ENCODE peak calls at places on chromosomes 16 and 17, in four cellular contexts. F is IMR-90, K is mesenchymal stem cell, M is H9. E is an unnamed sample.

GRCh38 chr16:86044881-86045600 is 146.1 kb downstream of the IRF8 start:
- DNase-seq in F (no peak), K (no peak), M (no peak), E (no peak)

GRCh38 chr16:57998484-57998883 is 2.0 kb downstream of the ZNF319 start:
- DNase-seq in F (no peak), K (peak; percentile 28), M (peak; percentile 81), E (peak; percentile 76)

GRCh38 chr16:76265434-76266045 is 11.7 kb upstream of the CNTNAP4 start:
- DNase-seq in F (peak; percentile 1), K (peak; percentile 49), M (peak; percentile 76), E (peak; percentile 36)

GRCh38 chr17:35998018-35998545 is 3.3 kb downstream of the CCL15 start:
- DNase-seq in F (no peak), K (no peak), M (peak; percentile 21), E (no peak)

GRCh38 chr17:72136692-72137550 is 16.1 kb downstream of the SOX9 start:
- DNase-seq in F (peak; percentile 85), K (no peak), M (no peak), E (no peak)

GRCh38 chr16:11955713-11956123 is 9.3 kb upstream of the TNFRSF17 start:
- DNase-seq in F (peak; percentile 98), K (peak; percentile 97), M (no peak), E (peak; percentile 94)

GRCh38 chr16:73068546-73069401 is 20.8 kb upstream of the ZFHX3 start:
- DNase-seq in F (peak; percentile 99), K (peak; percentile 97), M (no peak), E (peak; percentile 52)

GRCh38 chr17:6603746-6604325 is 36.7 kb downstream of the KIAA0753 start:
- DNase-seq in F (peak; percentile 30), K (no peak), M (no peak), E (no peak)

GRCh38 chr16:87924041-87924851 is 12.1 kb downstream of the CA5A start:
- DNase-seq in F (no peak), K (no peak), M (no peak), E (no peak)

GRCh38 chr16:84751241-84751640 is 51.4 kb downstream of the USP10 start:
- DNase-seq in F (no peak), K (no peak), M (no peak), E (no peak)

GRCh38 chr17:58254803-58255202 is 16.4 kb downstream of the LPO start:
- DNase-seq in F (no peak), K (no peak), M (peak; percentile 90), E (peak; percentile 8)

GRCh38 chr16:56888806-56889205 is 23.8 kb downstream of the SLC12A3 start:
- DNase-seq in F (no peak), K (no peak), M (no peak), E (no peak)

GRCh38 chr17:78828470-78829185 is 12.0 kb downstream of the USP36 start:
- DNase-seq in F (peak; percentile 78), K (peak; percentile 60), M (peak; percentile 63), E (no peak)

GRCh38 chr17:29140631-29141483 is 39.3 kb downstream of the MYO18A start:
- DNase-seq in F (peak; percentile 32), K (peak; percentile 72), M (no peak), E (no peak)

DNA sequence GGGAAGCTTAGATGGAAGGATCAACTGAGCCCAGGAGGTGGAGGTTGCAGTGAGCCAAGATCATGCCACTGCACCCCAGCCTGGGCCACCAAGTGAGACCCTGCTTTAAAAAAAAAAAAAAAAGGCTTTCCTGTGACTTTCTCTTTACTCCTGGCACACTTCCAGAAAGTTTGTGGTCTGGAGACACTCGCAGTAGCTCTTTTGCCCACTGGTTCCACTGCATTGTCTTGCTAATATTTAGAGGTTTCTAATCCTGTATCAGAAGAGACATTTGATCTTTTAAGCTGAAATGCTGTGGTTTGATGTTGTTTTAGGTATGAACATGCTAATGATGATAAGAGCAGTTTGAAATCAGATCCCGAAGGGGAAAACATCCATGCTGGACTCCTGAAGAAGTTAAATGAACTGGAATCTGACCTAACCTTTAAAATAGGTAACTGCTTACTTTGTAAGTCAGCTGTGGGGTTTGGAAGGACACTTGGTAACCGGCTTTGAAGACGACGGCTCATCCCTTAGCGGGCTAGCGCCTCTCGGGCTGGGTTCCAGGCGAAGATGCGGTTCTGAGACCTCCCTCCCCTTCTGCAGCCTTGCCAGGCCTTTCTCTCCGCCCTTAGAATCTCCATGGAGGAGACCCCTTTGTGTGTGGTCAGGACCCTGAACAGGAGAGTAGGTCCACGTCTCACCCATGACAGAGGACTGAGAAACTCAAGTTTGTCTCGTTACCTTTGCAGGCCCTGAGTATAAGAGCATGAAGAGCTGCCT is 23.1 kb downstream of the NTAN1 start:
- DNase-seq in F (peak; percentile 31), K (peak; percentile 65), M (peak; percentile 10), E (no peak)
- H3K4me2 ChIP-seq in F (no peak overlapping the region), K (no peak overlapping the region), M (no peak overlapping the region), E (no peak overlapping the region)

GRCh38 chr17:43366809-43367587 is 31.8 kb upstream of the ARL4D start:
- DNase-seq in F (no peak), K (no peak), M (no peak), E (no peak)
- H2BK5ac ChIP-seq in F (peak overlapping the region; percentile 92), K (no peak overlapping the region), M (no peak overlapping the region), E (no peak overlapping the region)

GRCh38 chr17:81860756-81861568 is 627 bp upstream of the P4HB start:
- DNase-seq in F (peak; percentile 100), K (peak; percentile 100), M (peak; percentile 100), E (peak; percentile 100)
- H2AFZ ChIP-seq in F (peak overlapping the region; percentile 92), K (peak overlapping the region; percentile 96), M (no peak overlapping the region), E (peak overlapping the region; percentile 50)

GRCh38 chr16:28823291-28823718 is 506 bp downstream of the ATXN2L start:
- DNase-seq in F (no peak), K (no peak), M (no peak), E (no peak)

GRCh38 chr16:28823719-28824547 is 1.1 kb downstream of the ATXN2L start:
- DNase-seq in F (peak; percentile 98), K (peak; percentile 99), M (peak; percentile 98), E (peak; percentile 89)

GRCh38 chr16:28822520-28823290 is at the start of gene ATXN2L:
- DNase-seq in F (peak; percentile 96), K (peak; percentile 96), M (peak; percentile 86), E (peak; percentile 95)

GRCh38 chr16:28826141-28826540 is 3.3 kb downstream of the ATXN2L start:
- DNase-seq in F (peak; percentile 34), K (peak; percentile 46), M (no peak), E (no peak)

DNA sequence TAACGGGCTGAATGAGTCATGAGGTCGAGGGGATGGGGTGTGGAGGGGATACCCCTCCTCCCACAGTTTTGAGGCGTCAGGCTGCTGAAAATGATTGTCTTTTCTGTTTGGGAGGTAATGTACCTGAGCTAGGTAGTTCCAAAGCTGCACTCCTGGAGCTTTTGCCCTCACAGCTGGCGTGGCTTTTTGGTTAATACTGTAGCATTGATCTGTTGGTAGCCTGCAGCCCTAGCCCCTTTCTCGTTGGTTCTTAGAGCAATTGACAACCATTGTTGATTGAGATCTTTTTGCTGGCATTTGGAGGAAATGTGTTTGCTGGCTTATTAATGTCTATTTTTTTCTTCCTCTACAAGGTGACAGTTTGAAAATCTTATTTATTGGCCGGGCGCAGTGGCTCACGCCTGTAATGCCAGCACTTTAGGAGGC is 1.8 kb downstream of the ATXN2L start:
- DNase-seq in F (no peak), K (no peak), M (no peak), E (no peak)
- H3K4me2 ChIP-seq in F (peak overlapping the region; percentile 93), K (peak overlapping the region; percentile 58), M (peak overlapping the region; percentile 94), E (peak overlapping the region; percentile 89)

DNA sequence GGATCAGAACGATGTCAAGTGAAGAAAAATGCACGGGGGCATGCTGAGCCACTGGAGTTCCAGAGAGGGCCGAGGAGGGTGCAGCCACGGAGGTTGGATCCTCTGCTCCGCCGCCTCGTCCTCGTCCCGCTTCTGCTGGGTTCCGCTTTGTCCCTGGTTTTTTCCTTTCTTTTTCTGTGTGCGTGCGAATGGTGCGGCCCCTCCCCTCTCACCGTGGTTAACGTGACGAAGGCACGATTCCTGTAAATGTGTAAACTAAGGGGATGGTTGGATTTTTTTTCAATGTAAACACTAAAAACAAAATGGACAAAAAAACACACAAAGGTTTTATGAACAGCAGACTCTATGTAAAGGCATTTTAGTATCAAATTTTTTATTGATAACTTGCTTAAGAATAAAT is 46.7 kb downstream of the ACTG1 start:
- DNase-seq in F (no peak), K (peak; percentile 26), M (no peak), E (no peak)
- H2BK5ac ChIP-seq in F (no peak overlapping the region), K (no peak overlapping the region), M (no peak overlapping the region), E (no peak overlapping the region)

DNA sequence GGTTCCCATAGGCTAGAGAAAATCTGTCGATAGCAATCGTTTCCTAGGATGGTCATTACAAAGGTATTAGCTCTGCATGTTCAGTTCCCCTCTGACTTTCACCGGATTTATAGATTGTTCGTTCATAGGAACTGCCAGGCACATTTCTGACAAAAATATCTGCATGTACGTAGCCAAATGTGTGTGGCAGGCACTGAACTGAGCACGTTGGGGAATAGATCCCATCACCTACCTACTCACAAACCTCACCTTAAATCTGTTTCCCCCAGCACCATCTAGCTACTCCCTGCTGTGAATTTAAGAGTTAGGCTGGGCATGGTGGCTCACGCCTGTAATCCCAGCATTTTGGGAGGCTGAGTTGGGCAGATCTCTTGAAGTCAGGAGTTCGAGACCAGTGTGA is 64.5 kb upstream of the TANC2 start:
- DNase-seq in F (no peak), K (no peak), M (no peak), E (no peak)
- H2AFZ ChIP-seq in F (no peak overlapping the region), K (no peak overlapping the region), M (no peak overlapping the region), E (no peak overlapping the region)

GRCh38 chr17:42617956-42618431 is 8.5 kb downstream of the TUBG1 start:
- DNase-seq in F (no peak), K (no peak), M (no peak), E (no peak)
- H3K4me2 ChIP-seq in F (no peak overlapping the region), K (no peak overlapping the region), M (no peak overlapping the region), E (no peak overlapping the region)

GRCh38 chr17:1467258-1467657 is 11.2 kb upstream of the CRK start:
- DNase-seq in F (no peak), K (no peak), M (no peak), E (no peak)

GRCh38 chr17:1470774-1471462 is 14.9 kb upstream of the CRK start:
- DNase-seq in F (no peak), K (no peak), M (no peak), E (no peak)

GRCh38 chr17:1470071-1470773 is 14.2 kb upstream of the CRK start:
- DNase-seq in F (no peak), K (no peak), M (no peak), E (no peak)

GRCh38 chr17:1467898-1468492 is 12.0 kb upstream of the CRK start:
- DNase-seq in F (no peak), K (peak; percentile 73), M (no peak), E (peak; percentile 74)

DNA sequence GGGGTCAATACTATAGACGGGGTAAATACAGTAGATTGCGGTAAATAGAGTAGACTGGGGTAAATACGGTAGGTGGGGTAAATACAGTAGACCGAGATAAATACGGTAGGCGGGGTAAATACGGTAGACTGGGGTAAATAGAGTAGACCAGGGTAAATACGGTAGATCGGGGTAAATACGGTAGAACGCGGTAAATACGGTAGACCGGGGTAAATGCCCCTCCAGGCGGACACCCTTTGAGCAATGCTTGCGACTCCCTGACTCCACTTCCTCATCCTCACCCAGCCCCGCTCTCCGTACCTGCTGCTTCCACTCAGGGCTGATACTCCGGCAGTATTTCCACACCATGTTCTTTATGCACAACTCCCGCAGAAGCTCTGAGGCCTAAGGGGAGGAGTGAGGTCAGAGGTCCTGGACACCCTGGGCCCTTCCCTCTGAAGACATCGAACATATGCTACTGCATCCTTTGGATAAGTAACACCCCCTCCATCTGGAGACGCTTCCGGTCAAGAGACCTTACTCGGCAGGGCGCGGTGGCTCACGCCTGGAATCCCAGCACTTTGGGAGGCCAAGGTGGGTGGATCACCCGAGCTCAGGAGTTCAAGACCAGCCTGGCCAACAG is 13.3 kb upstream of the CRK start:
- DNase-seq in F (no peak), K (no peak), M (peak; percentile 77), E (peak; percentile 42)
- H2BK5ac ChIP-seq in F (no peak overlapping the region), K (no peak overlapping the region), M (no peak overlapping the region), E (no peak overlapping the region)

E was measured in trophoblast cell.